ENCODE peak calls at places on chromosomes 12 and 14, in six cellular contexts. W, P, X, K, E and J are unnamed samples.

GRCh38 chr14:21436567-21437062 is 19.3 kb downstream of the CHD8 start:
- DNase-seq in P (no peak), E (no peak), X (no peak), W (no peak), K (no peak), J (no peak)

GRCh38 chr12:90280033-90280432 is 571.4 kb upstream of the ATP2B1 start:
- DNase-seq in W (no peak), K (peak), P (no peak), E (no peak), X (no peak), J (no peak)

GRCh38 chr12:34396006-34396860 is 373.9 kb downstream of the ALG10 start:
- DNase-seq in K (no peak), X (peak), E (no peak), P (no peak), W (no peak), J (no peak)

GRCh38 chr12:7638764-7639570 is 26.7 kb downstream of the APOBEC1 start:
- DNase-seq in W (peak), E (peak), K (peak), P (peak), X (peak), J (peak)

GRCh38 chr12:77229640-77230442 is 164.5 kb upstream of the E2F7 start:
- DNase-seq in E (no peak), W (no peak), X (no peak), K (no peak), P (no peak), J (peak)

GRCh38 chr12:95184119-95184518 is 33.1 kb downstream of the FGD6 start:
- DNase-seq in P (no peak), X (no peak), E (no peak), K (peak), W (no peak), J (no peak)

GRCh38 chr14:55556929-55557623 is 22.9 kb upstream of the KTN1 start:
- DNase-seq in E (no peak), K (no peak), X (no peak), W (no peak), P (peak), J (peak)

GRCh38 chr14:104246401-104247335 is 108.3 kb downstream of the KIF26A start:
- DNase-seq in W (no peak), E (no peak), P (no peak), X (no peak), K (no peak), J (no peak)

GRCh38 chr14:73591690-73592448 is at the start of gene ACOT4:
- DNase-seq in K (peak), X (no peak), E (no peak), P (no peak), W (peak), J (no peak)

GRCh38 chr12:81866081-81866480 is 106.9 kb upstream of the PPFIA2 start:
- DNase-seq in K (no peak), X (no peak), E (no peak), P (no peak), W (no peak), J (no peak)

GRCh38 chr12:3629082-3629830 is 123.7 kb downstream of the CRACR2A start:
- DNase-seq in X (no peak), E (no peak), W (no peak), K (no peak), P (no peak), J (no peak)

GRCh38 chr14:64726585-64726890 is 22.3 kb downstream of the PLEKHG3 start:
- DNase-seq in P (no peak), K (no peak), W (peak), X (no peak), E (no peak), J (no peak)

DNA sequence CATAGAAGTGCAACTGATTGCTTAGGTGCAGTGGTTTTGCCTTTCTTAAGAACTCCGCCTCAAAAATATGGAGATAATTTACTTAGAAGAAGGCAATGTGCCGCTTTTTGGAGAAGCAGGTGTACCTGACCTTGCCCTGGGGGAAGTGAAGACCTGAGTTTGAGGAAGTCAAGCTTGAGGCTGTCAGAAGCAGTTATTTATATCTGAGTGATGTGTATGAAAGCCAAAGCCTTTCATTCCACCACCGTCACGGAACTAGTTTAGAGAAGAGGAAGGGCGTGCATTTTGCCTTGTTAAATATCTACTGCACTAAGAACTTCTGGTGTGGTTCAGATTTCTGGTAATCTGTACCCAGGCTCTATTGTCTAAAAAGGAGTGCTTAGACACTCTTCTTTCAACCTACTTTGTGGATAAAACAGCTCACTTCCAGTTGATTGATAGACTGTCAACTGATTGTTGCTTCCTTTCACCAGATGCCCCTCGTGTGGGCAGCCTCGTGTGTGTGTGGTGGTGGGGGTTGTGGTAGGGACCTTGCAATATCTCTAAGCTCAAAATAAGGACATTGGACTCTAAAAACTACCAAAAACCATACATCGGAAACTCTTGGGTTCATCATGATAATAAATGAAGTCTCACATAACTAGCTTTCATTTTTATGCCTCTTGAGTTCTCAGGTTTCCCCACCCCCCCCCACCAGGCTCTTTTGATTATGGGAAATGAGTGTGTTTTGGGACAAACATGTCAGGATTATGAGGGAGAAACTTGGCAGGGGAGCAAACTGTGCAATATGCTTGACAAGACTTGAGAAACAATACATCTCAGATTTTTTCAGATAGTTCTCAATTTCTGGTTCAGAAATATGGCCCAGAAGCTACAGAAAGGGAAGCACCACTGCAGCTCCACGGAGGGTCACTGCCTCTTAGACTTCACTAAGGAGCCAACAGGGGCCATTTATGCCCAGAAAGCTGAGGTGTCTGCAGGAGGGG is 78.6 kb downstream of the ARF6 start:
- DNase-seq in K (peak), E (peak), W (no peak), P (no peak), X (no peak), J (peak)
- TF ChIP-seq POLR2A in K (no peak), E (peak), W (no peak), P (no peak), X (no peak), J (no peak)

GRCh38 chr14:83825836-83826235 is 1704.1 kb upstream of the FLRT2 start:
- DNase-seq in P (no peak), W (no peak), X (no peak), K (no peak), E (no peak), J (no peak)

GRCh38 chr14:83827383-83827782 is 1702.6 kb upstream of the FLRT2 start:
- DNase-seq in X (no peak), K (no peak), W (no peak), P (no peak), E (no peak), J (peak)

GRCh38 chr14:83826838-83827237 is 1703.1 kb upstream of the FLRT2 start:
- DNase-seq in K (no peak), P (no peak), E (no peak), W (no peak), X (no peak), J (no peak)

DNA sequence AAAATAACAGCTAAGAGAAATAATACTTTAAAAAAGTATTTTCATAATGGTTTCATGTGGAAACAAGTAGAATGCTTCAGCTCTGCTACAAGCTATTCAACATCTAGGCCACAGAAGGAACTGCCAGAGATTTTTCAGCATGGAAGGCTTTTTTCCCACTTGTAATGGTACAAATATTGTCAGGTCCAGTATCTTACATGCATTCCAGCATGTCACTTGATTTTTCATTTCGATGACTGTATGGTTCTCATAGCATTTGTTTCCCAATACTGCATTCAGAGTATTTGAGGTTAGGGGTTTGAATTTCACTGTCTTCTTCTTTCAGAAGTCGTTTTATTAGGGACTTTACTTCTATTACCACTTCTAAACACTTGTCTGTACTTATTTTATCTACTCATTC is 1701.5 kb upstream of the FLRT2 start:
- DNase-seq in W (no peak), P (no peak), X (no peak), K (no peak), E (no peak), J (no peak)
- TF ChIP-seq MAX in W (no peak), P (no peak), X (no peak), K (no peak), E (no peak), J (no peak)

GRCh38 chr12:100061814-100062213 is 77.1 kb upstream of the ANKS1B start:
- DNase-seq in W (no peak), P (no peak), K (no peak), X (no peak), E (no peak), J (no peak)

DNA sequence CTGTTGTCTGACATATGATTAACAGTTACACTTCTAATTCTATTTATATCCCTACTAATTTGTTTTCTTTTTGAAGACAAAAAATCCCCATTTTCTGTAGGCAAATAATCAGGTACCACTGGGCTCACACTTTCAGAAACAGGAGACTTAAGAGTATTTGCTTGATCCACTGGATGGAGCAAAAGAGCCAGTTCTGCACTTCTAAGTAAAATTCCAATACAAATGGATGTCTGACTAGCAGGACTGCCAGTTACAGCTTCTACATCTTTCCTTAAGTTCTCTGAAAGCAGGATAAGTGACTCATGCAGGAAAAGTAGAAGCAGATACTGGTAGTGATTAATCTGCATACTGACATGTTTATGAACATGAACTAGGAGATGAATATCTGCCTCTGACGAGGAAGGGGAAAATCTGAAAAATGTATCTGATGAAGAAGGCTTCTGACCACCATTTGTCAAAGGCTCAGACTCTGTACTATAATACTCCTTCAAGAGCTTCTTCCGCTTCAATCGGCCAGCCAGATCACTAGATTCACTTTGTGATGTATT is 73.8 kb upstream of the ANKS1B start:
- DNase-seq in P (no peak), K (peak), E (no peak), X (peak), W (no peak), J (peak)
- TF ChIP-seq MYC in P (no peak), K (no peak), E (no peak), X (no peak), W (no peak), J (no peak)

DNA sequence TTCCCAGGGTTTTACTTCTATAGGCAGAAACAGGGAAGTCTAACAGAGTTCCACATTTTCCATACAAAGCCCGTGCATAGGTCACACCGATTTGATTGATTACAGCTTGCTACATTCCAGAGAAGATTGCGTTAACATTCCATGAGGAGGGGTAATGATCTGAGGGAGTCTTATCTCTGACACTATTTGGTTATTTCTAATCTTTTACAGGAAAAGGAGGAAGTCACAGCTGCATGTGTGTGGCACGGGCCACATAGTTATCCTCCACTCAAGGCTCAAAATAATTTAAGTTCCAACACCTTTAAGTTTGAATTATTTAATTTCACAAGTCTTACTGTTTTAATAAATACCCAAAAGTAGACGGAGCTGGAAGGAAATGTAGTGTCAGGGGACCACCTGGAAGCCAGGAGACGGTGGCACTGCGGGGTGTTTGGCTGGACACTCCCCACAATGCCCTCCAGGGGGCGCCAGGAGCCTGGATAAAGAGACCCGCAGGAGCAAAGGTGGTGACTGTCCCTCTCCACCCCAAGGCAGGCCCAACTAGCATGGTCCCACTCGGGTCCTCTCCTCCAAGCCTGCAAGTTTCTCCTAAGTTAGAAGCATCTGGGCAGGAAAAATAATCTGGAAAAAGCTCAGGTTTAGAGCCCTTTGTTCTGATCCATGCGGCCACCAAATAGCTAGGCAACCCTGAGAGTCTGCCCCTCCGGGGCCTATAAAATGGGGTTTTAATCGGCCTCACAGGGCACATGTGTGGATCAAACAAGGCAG is 20.2 kb downstream of the KRT8 start:
- DNase-seq in W (peak), P (peak), E (no peak), K (peak), X (peak), J (peak)
- TF ChIP-seq POLR2A in W (no peak), P (no peak), E (no peak), K (no peak), X (no peak), J (no peak)

DNA sequence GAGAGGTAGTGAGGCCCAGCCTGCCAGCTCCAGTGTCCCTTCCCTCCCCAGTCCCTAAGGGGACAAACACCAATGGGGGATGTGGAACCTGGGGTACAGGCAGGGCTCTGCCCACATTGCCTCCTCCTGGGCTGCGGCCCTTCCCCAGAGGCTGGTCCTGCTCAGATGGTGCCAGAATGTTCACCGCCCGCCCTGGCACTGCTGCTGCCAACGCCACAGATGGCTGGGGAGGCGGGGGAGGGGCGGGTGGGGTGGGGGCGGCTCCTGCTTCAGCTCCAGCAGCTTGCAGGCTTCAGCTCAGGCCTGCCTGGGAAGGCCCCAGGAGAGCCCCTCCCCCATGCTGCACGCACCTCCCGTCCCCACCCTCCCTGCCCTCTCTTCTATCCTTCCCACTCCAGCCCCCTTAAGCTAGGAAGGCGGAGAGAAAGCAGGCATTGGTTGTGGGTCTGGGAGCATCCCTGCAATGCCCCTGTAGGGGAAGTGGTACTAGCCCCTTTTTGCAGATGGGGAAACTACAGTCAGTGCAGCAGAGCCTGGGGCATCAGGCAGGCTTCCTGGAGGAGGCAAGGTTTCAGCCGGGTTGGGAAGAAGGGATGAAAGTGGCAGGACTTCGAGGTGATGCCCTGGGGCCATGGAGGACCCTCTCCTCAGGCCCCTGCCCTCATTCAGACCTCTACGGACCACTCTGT is 2.0 kb upstream of the BEGAIN start:
- DNase-seq in E (no peak), X (no peak), P (no peak), K (no peak), W (no peak), J (no peak)
- TF ChIP-seq MAX in E (no peak), X (no peak), P (no peak), K (no peak), W (no peak), J (no peak)